ENCODE peak calls at places on chromosome 13, in five cellular contexts. J is pancreas, Y is tibial artery, S is AG10803, K is tibial nerve. D is an unnamed sample.
A peak's percentile ranks its signal among the peaks of the same experiment; 100 is the strongest.

GRCh38 chr13:75186384-75186783 is 295.6 kb downstream of the TBC1D4 start:
- DNase-seq in K (no peak), S (no peak), J (no peak), Y (no peak), D (no peak)

GRCh38 chr13:27463500-27463899 is 13.1 kb upstream of the MTIF3 start:
- DNase-seq in K (no peak), S (no peak), J (no peak), Y (no peak), D (no peak)

GRCh38 chr13:109708014-109708617 is 78.3 kb downstream of the IRS2 start:
- DNase-seq in K (no peak), S (no peak), J (no peak), Y (no peak), D (no peak)

GRCh38 chr13:44899967-44900366 is 89.3 kb downstream of the NUFIP1 start:
- DNase-seq in Y (no peak), K (no peak), S (no peak), J (no peak), D (no peak)

GRCh38 chr13:28630864-28631263 is 28.1 kb upstream of the POMP start:
- DNase-seq in K (no peak), Y (no peak), S (peak; percentile 43), J (no peak), D (no peak)

GRCh38 chr13:39602614-39603366 is at the start of gene LHFPL6:
- DNase-seq in Y (peak; percentile 86), J (peak; percentile 66), K (peak; percentile 77), S (peak; percentile 77), D (peak; percentile 87)

GRCh38 chr13:98780451-98780850 is 28.0 kb upstream of the SLC15A1 start:
- DNase-seq in S (peak; percentile 76), J (no peak), K (no peak), Y (no peak), D (no peak)

GRCh38 chr13:39887424-39887823 is 232.0 kb downstream of the COG6 start:
- DNase-seq in Y (no peak), K (no peak), J (no peak), S (peak; percentile 80), D (no peak)

GRCh38 chr13:106612688-106613087 is 44.8 kb upstream of the ARGLU1 start:
- DNase-seq in K (peak; percentile 90), S (peak; percentile 43), J (peak; percentile 29), Y (peak; percentile 82), D (no peak)

GRCh38 chr13:78193853-78194252 is 275.2 kb upstream of the EDNRB start:
- DNase-seq in K (no peak), S (peak; percentile 16), Y (no peak), J (no peak), D (no peak)

GRCh38 chr13:20810808-20811207 is 37.0 kb upstream of the EEF1AKMT1 start:
- DNase-seq in Y (no peak), S (no peak), J (no peak), K (no peak), D (no peak)

GRCh38 chr13:109157275-109157674 is 527.9 kb downstream of the MYO16 start:
- DNase-seq in J (no peak), S (no peak), K (no peak), Y (no peak), D (no peak)

GRCh38 chr13:56009418-56009817 is 1131.3 kb upstream of the PRR20A start:
- DNase-seq in K (no peak), Y (no peak), J (no peak), S (no peak), D (no peak)

DNA sequence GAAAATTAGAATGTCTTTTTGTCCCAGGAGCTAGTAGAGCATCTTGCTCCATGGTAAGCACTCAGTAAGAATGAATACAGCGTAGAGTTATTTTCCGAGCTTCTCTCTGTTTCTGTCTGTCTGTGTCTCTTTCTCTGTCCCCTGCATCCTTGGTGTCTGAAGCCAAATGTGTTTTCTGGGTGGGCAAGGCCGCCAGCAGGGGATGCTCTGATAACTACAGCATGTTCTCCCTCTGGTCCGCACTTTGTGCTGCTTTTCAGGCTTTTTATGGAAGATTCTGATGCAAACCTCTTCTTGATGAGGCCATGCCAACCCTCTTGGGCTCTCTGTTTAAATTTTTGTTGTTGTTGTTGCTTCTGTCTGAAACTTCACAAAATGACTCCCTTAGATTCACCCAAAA is 142.8 kb upstream of the UBL3 start:
- DNase-seq in S (no peak), J (no peak), K (no peak), Y (no peak), D (no peak)
- TF ChIP-seq CTCF in S (no peak), J (no peak), K (no peak), Y (no peak), D (no peak)

DNA sequence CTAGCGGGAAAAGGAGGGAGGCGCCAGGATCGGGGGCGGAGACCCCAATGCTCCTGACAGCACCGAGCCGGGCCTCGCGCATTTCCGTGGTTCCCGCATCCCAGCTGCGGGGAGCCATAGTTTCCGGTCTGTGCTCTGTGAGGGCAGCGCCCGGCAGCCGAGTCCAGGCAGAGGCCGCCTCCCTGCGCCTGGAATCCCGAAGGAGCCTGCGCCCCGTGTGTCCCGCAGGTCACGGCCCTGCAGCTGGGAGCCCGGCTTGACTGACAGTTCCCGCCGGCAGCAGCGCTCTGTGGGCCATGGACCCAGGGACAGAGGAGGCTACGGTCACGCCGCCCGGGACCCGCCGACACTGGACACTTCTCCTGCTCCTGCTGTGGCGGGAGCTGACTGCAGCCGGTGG is 74.6 kb upstream of the C13orf46 start:
- DNase-seq in S (no peak), J (peak; percentile 14), K (no peak), Y (no peak), D (peak; percentile 47)
- TF ChIP-seq CTCF in S (no peak), J (no peak), K (no peak), Y (no peak), D (no peak)

GRCh38 chr13:41196620-41197019 is 2.3 kb upstream of the KBTBD7 start:
- DNase-seq in Y (no peak), J (no peak), K (no peak), S (no peak), D (no peak)

GRCh38 chr13:41193469-41193868 is 900 bp downstream of the KBTBD7 start:
- DNase-seq in S (no peak), Y (no peak), J (no peak), K (no peak), D (no peak)

GRCh38 chr13:41199061-41199460 is 4.7 kb upstream of the KBTBD7 start:
- DNase-seq in Y (no peak), K (no peak), S (no peak), J (no peak), D (no peak)

GRCh38 chr13:41196011-41196410 is 1.6 kb upstream of the KBTBD7 start:
- DNase-seq in Y (no peak), S (no peak), K (no peak), J (no peak), D (no peak)

DNA sequence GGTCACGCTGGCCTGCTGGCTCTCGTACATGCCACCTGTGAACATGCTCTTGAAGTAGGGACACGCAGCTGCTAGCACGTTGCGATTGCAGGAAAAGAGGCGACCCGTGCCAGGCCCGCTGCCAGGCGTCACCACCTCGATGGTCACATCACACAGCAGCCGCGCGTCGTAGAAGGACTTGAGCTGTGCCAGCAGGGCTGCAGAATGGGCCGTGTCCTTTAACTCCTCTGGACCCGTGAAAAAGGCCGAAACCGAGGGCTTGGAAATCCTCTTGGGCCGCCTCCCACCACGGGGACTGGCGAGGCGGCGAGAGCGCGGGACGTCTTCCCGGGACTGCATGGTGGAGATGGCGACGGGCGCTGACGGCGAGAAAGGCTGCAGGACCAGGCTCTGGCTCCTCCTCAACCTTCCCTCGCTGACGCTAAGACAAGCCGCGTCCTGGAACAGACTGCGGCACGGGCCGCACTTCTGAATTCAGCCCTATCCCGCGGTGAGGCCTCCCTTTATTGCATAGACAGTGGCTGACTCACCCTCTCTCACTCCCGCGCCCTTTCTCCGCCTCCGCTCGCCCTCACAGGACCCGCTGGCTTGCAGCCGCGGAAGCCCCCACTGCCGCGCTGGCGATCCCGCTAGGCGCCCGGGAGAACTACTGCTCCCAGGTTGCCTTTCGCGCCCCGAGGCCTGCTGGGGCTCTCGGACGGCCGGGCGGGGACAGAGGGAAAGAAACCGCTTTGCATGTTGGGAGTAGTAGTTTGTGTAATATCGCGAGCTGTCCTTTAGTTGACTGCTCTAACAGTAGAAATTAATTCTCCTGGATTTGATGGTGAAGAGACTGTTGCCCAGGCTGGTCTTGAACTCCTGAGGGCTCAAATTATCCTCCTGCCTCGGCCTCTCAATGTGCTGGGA is at the start of gene KBTBD7:
- DNase-seq in Y (peak; percentile 93), S (peak; percentile 97), J (peak; percentile 88), K (peak; percentile 84), D (peak; percentile 89)
- TF ChIP-seq CTCF in Y (no peak), S (no peak), J (no peak), K (no peak), D (no peak)

DNA sequence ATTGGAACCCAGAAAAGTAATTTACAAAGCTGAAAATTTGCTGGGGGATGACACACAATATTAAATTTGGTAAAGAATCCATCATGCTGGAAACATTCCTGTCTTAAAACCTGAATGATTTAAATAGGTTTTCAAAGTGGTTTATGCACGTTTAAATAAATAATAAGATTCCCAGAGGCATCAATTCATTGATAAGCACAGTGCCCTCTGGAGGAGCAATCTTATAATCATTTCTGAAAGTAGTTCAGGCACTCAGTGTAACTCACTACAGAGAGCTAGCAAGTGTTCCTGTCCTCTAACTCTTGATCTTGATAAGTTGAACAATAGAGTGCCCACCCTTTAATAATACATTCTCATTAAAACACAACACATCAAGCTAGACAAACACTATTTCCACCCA is 43.5 kb upstream of the SHISA2 start:
- DNase-seq in J (no peak), K (no peak), S (no peak), Y (no peak), D (no peak)
- TF ChIP-seq CTCF in J (no peak), K (no peak), S (no peak), Y (no peak), D (no peak)

GRCh38 chr13:73945371-73945770 is 188.8 kb downstream of the KLF12 start:
- DNase-seq in S (no peak), Y (no peak), K (no peak), J (no peak), D (no peak)
- TF ChIP-seq CTCF in S (no peak), Y (no peak), K (no peak), J (no peak), D (no peak)

DNA sequence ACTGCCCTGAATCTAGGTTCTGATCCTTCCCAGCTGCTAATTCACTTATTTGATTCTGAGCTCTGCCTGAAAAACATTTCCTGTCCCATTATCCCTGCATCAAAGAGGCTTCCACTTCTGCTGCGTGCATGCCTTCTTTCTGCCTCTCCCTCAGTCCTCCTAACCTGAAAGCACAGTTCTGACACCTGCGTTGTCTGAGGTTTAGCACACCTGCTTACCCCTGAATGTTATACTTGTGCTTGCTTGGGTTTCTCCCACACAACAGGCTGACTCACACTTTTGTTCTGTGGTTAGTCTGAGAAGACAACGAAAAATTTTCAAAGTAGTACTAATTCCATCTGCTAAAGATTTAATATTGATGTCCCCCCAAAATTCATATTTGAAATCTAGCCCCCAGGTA is 3.1 kb upstream of the SOHLH2 start:
- DNase-seq in J (no peak), Y (no peak), S (no peak), K (no peak), D (no peak)
- TF ChIP-seq CTCF in J (no peak), Y (no peak), S (no peak), K (no peak), D (no peak)

D was measured in nephron progenitor cell.